ENCODE peak calls at places on chromosomes 4 and X, in five cellular contexts. One of them, this sample, is unnamed.

GRCh38 chr4:101050088-101050835 is 297.1 kb downstream of the PPP3CA start:
- DNase-seq in K562: no peak
- DNase-seq in SK-N-SH: no peak
- DNase-seq in H1: no peak
- DNase-seq in GM12878: no peak
- DNase-seq in this sample: no peak

GRCh38 chrX:148422531-148422930 is 77.9 kb upstream of the AFF2 start:
- DNase-seq in SK-N-SH: no peak
- DNase-seq in GM12878: no peak
- DNase-seq in K562: no peak
- DNase-seq in H1: no peak
- DNase-seq in this sample: no peak

GRCh38 chr4:81052119-81053068 is 21.9 kb downstream of the BMP3 start:
- DNase-seq in SK-N-SH: peak
- DNase-seq in H1: peak
- DNase-seq in GM12878: peak
- DNase-seq in K562: peak
- DNase-seq in this sample: peak

GRCh38 chr4:74055498-74055897 is 17.0 kb upstream of the CXCL3 start:
- DNase-seq in GM12878: no peak
- DNase-seq in K562: no peak
- DNase-seq in H1: no peak
- DNase-seq in SK-N-SH: no peak
- DNase-seq in this sample: no peak

GRCh38 chr4:177855543-177856197 is 413.4 kb upstream of the AGA start:
- DNase-seq in K562: no peak
- DNase-seq in GM12878: no peak
- DNase-seq in H1: no peak
- DNase-seq in SK-N-SH: no peak
- DNase-seq in this sample: no peak

GRCh38 chrX:150239946-150240642 is 123.0 kb upstream of the MAMLD1 start:
- DNase-seq in K562: no peak
- DNase-seq in SK-N-SH: no peak
- DNase-seq in H1: peak
- DNase-seq in GM12878: no peak
- DNase-seq in this sample: no peak

GRCh38 chr4:89755210-89755609 is 81.8 kb downstream of the SNCA start:
- DNase-seq in K562: no peak
- DNase-seq in GM12878: no peak
- DNase-seq in SK-N-SH: no peak
- DNase-seq in H1: no peak
- DNase-seq in this sample: no peak

GRCh38 chr4:26298198-26298950 is 22.4 kb upstream of the RBPJ start:
- DNase-seq in K562: no peak
- DNase-seq in GM12878: no peak
- DNase-seq in H1: no peak
- DNase-seq in SK-N-SH: no peak
- DNase-seq in this sample: no peak

GRCh38 chrX:17535229-17535628 is 160.2 kb downstream of the NHS start:
- DNase-seq in SK-N-SH: peak
- DNase-seq in GM12878: no peak
- DNase-seq in H1: peak
- DNase-seq in K562: peak
- DNase-seq in this sample: peak

GRCh38 chr4:42702895-42703294 is 46.0 kb upstream of the ATP8A1 start:
- DNase-seq in H1: no peak
- DNase-seq in GM12878: no peak
- DNase-seq in K562: no peak
- DNase-seq in SK-N-SH: no peak
- DNase-seq in this sample: no peak

GRCh38 chr4:76458829-76459228 is 23.8 kb downstream of the SHROOM3 start:
- DNase-seq in H1: no peak
- DNase-seq in SK-N-SH: no peak
- DNase-seq in GM12878: no peak
- DNase-seq in K562: no peak
- DNase-seq in this sample: no peak

GRCh38 chrX:46587753-46588171 is 14.2 kb downstream of the CHST7 start:
- DNase-seq in GM12878: no peak
- DNase-seq in SK-N-SH: no peak
- DNase-seq in K562: no peak
- DNase-seq in H1: no peak
- DNase-seq in this sample: no peak

GRCh38 chr4:98260047-98260578 is 1.1 kb upstream of the RAP1GDS1 start:
- DNase-seq in H1: no peak
- DNase-seq in GM12878: no peak
- DNase-seq in SK-N-SH: peak
- DNase-seq in K562: peak
- DNase-seq in this sample: peak

GRCh38 chr4:104457308-104457981 is 37.2 kb downstream of the CXXC4 start:
- DNase-seq in H1: no peak
- DNase-seq in GM12878: no peak
- DNase-seq in K562: no peak
- DNase-seq in SK-N-SH: no peak
- DNase-seq in this sample: no peak

GRCh38 chr4:48543796-48544195 is 53.7 kb downstream of the ZAR1 start:
- DNase-seq in GM12878: no peak
- DNase-seq in H1: no peak
- DNase-seq in SK-N-SH: no peak
- DNase-seq in K562: no peak
- DNase-seq in this sample: no peak

GRCh38 chr4:78311306-78311705 is 240.3 kb upstream of the ANXA3 start:
- DNase-seq in SK-N-SH: no peak
- DNase-seq in H1: no peak
- DNase-seq in GM12878: no peak
- DNase-seq in K562: no peak
- DNase-seq in this sample: no peak
- TF ChIP-seq GABPA in SK-N-SH: no peak
- TF ChIP-seq GABPA in H1: no peak
- TF ChIP-seq GABPA in GM12878: no peak
- TF ChIP-seq GABPA in K562: no peak
- TF ChIP-seq GABPA in this sample: no peak

DNA sequence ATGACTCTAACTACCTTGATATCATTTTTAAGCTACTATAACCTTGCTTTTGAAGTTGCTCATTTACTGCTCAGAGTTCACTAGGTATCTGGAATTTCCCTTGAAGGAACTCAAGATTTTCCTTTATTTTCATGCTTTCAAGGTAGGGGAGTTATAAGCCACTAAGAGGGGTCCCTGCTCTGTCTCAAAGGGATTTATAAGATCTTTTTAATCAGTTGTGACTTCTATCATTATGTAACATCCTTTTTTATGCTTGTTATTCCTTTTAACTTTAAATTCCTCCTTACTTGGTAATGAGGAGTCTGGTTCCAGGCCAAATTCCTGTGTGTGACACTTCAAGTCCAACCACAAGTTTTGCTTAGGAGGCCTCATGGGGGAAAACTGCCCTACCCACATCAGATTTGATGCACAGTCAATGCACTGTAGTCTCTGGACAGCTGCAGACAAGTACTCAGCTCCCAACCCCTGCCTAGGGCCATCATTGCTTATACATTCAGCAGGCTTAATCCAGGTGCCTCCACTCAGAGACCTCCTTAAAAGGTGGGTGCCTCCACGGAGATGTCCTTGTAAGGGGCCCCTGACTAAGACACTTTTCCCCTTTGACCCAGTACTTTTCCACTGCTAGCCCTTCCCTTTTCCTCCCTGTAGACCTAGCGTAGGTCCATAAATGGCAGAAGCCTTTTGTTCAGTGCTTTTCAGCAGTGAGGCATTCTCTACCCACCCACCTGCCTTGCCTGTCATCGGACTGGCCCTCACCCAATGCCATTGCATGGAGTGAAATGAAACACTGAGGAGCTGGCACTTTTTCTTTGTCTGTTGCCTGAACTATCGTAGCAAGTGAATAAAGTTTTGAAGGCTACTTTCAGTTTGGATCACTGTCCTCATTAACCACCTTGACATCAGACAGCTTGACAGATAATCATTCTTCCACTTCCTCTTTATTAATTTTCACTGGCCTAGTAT is 23.9 kb upstream of the PLK4 start:
- DNase-seq in SK-N-SH: no peak
- DNase-seq in H1: no peak
- DNase-seq in K562: no peak
- DNase-seq in GM12878: peak
- DNase-seq in this sample: no peak
- TF ChIP-seq YY1 in SK-N-SH: no peak
- TF ChIP-seq YY1 in H1: no peak
- TF ChIP-seq YY1 in K562: no peak
- TF ChIP-seq YY1 in GM12878: peak
- TF ChIP-seq YY1 in this sample: no peak

GRCh38 chrX:41435708-41436107 is 11.4 kb upstream of the NYX start:
- DNase-seq in H1: no peak
- DNase-seq in SK-N-SH: no peak
- DNase-seq in K562: no peak
- DNase-seq in GM12878: no peak
- DNase-seq in this sample: no peak
- TF ChIP-seq GABPA in H1: no peak
- TF ChIP-seq GABPA in SK-N-SH: no peak
- TF ChIP-seq GABPA in K562: no peak
- TF ChIP-seq GABPA in GM12878: no peak
- TF ChIP-seq GABPA in this sample: no peak

GRCh38 chrX:135522132-135522530 is 1.7 kb downstream of the INTS6L start:
- DNase-seq in K562: peak
- DNase-seq in SK-N-SH: no peak
- DNase-seq in GM12878: no peak
- DNase-seq in H1: no peak
- DNase-seq in this sample: no peak
- TF ChIP-seq YY1 in K562: no peak
- TF ChIP-seq YY1 in SK-N-SH: no peak
- TF ChIP-seq YY1 in GM12878: no peak
- TF ChIP-seq YY1 in H1: no peak
- TF ChIP-seq YY1 in this sample: no peak

DNA sequence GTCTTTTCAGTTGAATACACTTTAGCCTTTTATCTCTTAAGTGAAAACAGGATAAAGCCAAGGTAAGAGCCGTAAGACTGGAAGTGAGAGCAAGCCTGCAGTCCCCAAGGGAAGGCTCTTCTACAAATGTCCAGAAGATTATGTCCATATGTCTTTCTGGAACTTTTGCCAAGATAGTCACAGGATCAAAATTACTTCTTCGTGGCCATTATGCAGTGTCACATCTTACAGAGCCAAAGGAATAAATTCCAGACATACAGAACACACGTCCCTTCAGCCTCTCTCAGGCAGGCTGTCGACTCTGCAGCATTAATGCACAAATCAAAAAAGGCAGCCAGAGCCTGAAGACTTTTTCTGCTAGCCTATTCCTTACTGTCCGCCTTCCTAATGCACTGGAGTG is 10.9 kb upstream of the GATB start:
- DNase-seq in H1: no peak
- DNase-seq in SK-N-SH: no peak
- DNase-seq in GM12878: no peak
- DNase-seq in K562: no peak
- DNase-seq in this sample: no peak
- TF ChIP-seq GABPA in H1: no peak
- TF ChIP-seq GABPA in SK-N-SH: no peak
- TF ChIP-seq GABPA in GM12878: no peak
- TF ChIP-seq GABPA in K562: no peak
- TF ChIP-seq GABPA in this sample: no peak

This sample was measured in HepG2.